ENCODE peak calls at places on chromosomes 1 and 21, in four cellular contexts. E is tibial artery, W is choroid plexus epithelial cell, P is ovary. Z is an unnamed sample.

GRCh38 chr1:87866416-87866815 is 537.7 kb downstream of the LMO4 start:
- DNase-seq in E (no peak), W (no peak), P (no peak), Z (no peak)

GRCh38 chr1:36625253-36625958 is 142.7 kb upstream of the CSF3R start:
- DNase-seq in E (no peak), W (no peak), P (no peak), Z (no peak)

GRCh38 chr1:166184012-166184411 is 17.2 kb upstream of the FAM78B start:
- DNase-seq in E (no peak), W (no peak), P (no peak), Z (no peak)

GRCh38 chr21:42304556-42305454 is 10.4 kb downstream of the TFF3 start:
- DNase-seq in E (peak), W (no peak), P (no peak), Z (no peak)

GRCh38 chr1:14531519-14531918 is 67.0 kb upstream of the KAZN start:
- DNase-seq in E (no peak), W (no peak), P (no peak), Z (no peak)

GRCh38 chr1:203628185-203628996 is 1.8 kb downstream of the ATP2B4 start:
- DNase-seq in E (peak), W (peak), P (peak), Z (no peak)

GRCh38 chr1:26932536-26932935 is 11.0 kb downstream of the NUDC start:
- DNase-seq in E (no peak), W (no peak), P (no peak), Z (no peak)

GRCh38 chr1:224635356-224635755 is 19.2 kb downstream of the CNIH3 start:
- DNase-seq in E (no peak), W (peak), P (peak), Z (peak)

GRCh38 chr1:62304975-62305374 is 14.3 kb downstream of the KANK4 start:
- DNase-seq in E (no peak), W (no peak), P (no peak), Z (no peak)

GRCh38 chr1:242828828-242829227 is 304.3 kb upstream of the PLD5 start:
- DNase-seq in E (no peak), W (no peak), P (no peak), Z (no peak)

GRCh38 chr1:58900401-58900800 is 116.6 kb upstream of the JUN start:
- DNase-seq in E (no peak), W (no peak), P (no peak), Z (no peak)

GRCh38 chr1:983736-984475 is 2.0 kb upstream of the PERM1 start:
- DNase-seq in E (no peak), W (no peak), P (peak), Z (peak)

GRCh38 chr1:245893025-245893424 is 614.1 kb downstream of the SMYD3 start:
- DNase-seq in E (no peak), W (no peak), P (no peak), Z (no peak)

GRCh38 chr1:235093013-235093618 is 35.5 kb downstream of the TOMM20 start:
- DNase-seq in E (peak), W (peak), P (no peak), Z (peak)

GRCh38 chr1:153432874-153433681 is 16.8 kb downstream of the S100A7A start:
- DNase-seq in E (no peak), W (no peak), P (no peak), Z (no peak)

GRCh38 chr21:27248791-27249190 is 281.9 kb upstream of the ADAMTS5 start:
- DNase-seq in E (no peak), W (no peak), P (no peak), Z (no peak)

GRCh38 chr1:169363046-169363756 is 4.4 kb downstream of the NME7 start:
- DNase-seq in E (no peak), W (peak), P (no peak), Z (peak)

GRCh38 chr1:66243548-66244130 is 290.3 kb upstream of the SGIP1 start:
- DNase-seq in E (no peak), W (no peak), P (no peak), Z (no peak)

GRCh38 chr1:155084722-155085503 is 6.3 kb downstream of the EFNA3 start:
- DNase-seq in E (peak), W (peak), P (peak), Z (peak)

GRCh38 chr1:155083865-155084721 is 5.5 kb downstream of the EFNA3 start:
- DNase-seq in E (no peak), W (no peak), P (peak), Z (peak)

GRCh38 chr1:155082301-155082940 is 3.8 kb downstream of the EFNA3 start:
- DNase-seq in E (no peak), W (no peak), P (peak), Z (no peak)

GRCh38 chr1:155081472-155082300 is 3.0 kb downstream of the EFNA3 start:
- DNase-seq in E (no peak), W (no peak), P (peak), Z (peak)

GRCh38 chr1:155082941-155083541 is 4.4 kb downstream of the EFNA3 start:
- DNase-seq in E (no peak), W (no peak), P (peak), Z (peak)
- H3K4me3 ChIP-seq in E (no peak), W (no peak), P (no peak), Z (peak)

DNA sequence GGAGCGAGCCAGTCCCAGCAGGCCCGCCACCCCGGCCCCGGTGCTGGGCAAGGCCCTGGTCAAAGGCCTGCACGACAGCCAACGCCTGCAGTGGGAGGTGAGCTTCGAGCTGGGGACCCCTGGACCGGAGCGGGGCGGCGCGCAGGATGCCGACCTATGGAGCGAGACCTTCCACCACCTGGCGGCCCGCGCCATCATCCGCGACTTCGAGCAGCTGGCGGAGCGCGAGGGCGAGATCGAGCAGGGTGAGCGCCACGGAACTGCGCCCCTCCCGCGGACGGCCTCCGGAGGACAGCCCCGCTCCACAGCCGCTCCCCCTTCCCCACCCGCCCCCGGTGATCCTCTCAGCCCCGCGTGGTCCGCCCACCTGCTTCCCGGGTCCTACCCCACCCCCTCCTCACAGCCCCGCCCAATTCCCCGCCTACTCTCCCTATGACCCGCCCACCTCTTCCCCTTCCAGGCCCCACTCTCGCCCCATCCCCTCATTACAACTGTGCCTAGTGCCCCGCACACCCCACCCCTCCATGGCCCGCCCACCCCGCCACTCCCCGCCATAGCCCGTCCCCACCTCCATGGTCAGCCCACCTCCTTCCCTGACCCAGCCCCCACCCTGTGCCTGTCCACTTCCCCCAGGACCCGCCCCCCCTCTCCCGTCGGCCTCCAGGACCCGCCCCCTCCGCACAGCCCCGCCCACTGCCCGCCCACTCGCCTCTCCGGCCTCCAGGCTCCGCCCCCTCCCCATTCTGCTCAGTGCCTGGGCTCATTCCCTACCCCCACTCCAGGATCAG is 52.7 kb downstream of the VWA5B1 start:
- DNase-seq in E (no peak), W (no peak), P (peak), Z (no peak)
- H3K4me3 ChIP-seq in E (no peak), W (no peak), P (peak), Z (no peak)

GRCh38 chr1:93501399-93501798 is 53.5 kb downstream of the FNBP1L start:
- DNase-seq in E (no peak), W (no peak), P (no peak), Z (no peak)

GRCh38 chr1:93496520-93496919 is 48.6 kb downstream of the FNBP1L start:
- DNase-seq in E (no peak), W (no peak), P (no peak), Z (no peak)

GRCh38 chr1:93499533-93499932 is 51.6 kb downstream of the FNBP1L start:
- DNase-seq in E (no peak), W (no peak), P (no peak), Z (no peak)

GRCh38 chr1:93500275-93500674 is 52.4 kb downstream of the FNBP1L start:
- DNase-seq in E (no peak), W (no peak), P (no peak), Z (no peak)

DNA sequence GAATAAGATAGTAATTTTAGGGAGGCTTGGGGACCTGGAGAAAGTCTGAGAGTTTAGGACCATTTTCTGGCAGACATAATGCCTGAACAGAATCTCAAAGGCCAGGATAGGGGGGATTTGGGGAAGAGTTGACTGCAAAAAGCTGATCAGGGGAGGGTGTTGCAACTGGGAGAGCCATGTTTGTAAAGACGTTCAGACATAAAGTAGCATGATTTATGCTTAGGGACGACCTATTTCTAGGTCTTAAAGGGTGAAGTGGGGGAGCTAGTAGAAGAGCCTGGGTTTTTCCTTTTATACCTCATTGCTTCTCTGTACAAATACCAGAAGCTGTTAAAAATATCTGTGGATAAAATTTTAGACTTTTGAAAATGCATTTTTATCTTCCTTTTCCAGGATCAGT is 51.2 kb downstream of the FNBP1L start:
- DNase-seq in E (no peak), W (no peak), P (no peak), Z (no peak)
- H3K4me3 ChIP-seq in E (no peak), W (no peak), P (no peak), Z (no peak)

GRCh38 chr1:200872446-200873115 is at the start of gene GPR25:
- DNase-seq in E (no peak), W (no peak), P (no peak), Z (no peak)
- H3K4me3 ChIP-seq in E (peak), W (no peak), P (no peak), Z (no peak)

DNA sequence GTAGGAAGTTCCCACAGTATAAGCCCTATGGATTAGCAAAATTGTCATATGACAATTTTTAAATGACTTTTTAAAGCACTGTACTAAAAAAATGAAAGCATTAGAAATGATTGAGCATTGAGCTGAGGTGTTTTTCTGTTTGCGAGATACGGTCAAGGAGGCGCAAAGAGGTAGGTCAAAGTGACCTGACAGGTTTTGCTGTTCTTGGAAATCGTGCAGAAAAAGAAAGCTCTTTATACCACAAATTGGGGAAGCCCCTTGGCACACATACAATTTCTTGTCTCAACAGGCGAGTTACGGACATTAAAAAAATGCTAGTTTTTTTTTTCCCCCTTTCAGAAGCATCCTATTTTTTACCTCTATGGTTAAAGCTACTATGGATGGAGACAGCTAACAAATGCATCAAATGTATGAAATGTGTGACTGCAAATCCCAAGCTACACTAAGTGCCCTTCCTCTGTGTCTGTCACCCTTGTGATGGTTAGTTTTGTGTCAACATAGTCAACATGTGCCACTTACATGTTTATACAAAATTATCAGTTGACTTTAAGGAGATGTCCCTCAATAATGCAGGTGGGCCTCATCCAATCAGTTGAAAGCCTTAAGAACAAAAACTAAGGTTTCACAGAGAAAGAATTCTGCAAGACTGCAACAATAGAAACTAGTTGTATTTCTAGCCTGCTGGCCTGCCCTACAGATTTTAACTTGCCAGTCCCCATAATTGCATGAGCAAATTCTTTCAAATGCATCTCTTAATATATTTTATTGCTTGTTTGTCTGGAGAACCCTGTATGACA is 29.3 kb downstream of the CRYZ start:
- DNase-seq in E (no peak), W (no peak), P (no peak), Z (no peak)
- H3K4me3 ChIP-seq in E (no peak), W (no peak), P (no peak), Z (no peak)

GRCh38 chr1:161304927-161305871 is 4.6 kb downstream of the MPZ start:
- DNase-seq in E (no peak), W (no peak), P (no peak), Z (no peak)
- H3K4me3 ChIP-seq in E (peak), W (peak), P (peak), Z (no peak)

DNA sequence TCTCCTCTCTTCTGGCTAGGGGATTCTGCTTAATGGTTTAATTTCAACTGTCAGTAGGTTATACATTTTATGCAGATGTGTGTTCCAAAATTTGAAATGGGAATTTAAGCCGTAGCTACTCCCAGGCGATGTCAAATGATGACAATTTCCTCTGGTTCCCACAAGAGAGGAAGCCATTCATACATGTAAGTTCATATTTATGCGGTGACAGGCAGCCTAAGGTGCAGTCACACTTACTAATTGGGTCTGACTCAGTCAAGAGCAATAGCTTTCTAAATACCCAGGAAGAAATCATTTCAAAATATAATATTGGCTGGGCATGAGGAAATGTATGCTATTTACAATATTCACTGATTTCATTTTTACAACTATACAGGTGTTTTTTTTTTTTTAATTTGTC is 1.3 kb downstream of the DSCAM start:
- DNase-seq in E (no peak), W (no peak), P (no peak), Z (peak)
- H3K4me3 ChIP-seq in E (no peak), W (no peak), P (no peak), Z (no peak)

Z was measured in PC-3.